ENCODE peak calls at places on chromosomes 7 and 10, in nine cellular contexts. One of them, this sample, is unnamed.

GRCh38 chr7:150515752-150516151 is 1.1 kb downstream of the GIMAP7 start:
- DNase-seq in stimulated activated CD4-positive, alpha-beta T cell treated with anti-CD3 and anti-CD28 coated beads, Interleukin-1b, Interleukin-23, amount 100 ng/mL, for 24 hours: no peak
- DNase-seq in activated effector memory CD4-positive, alpha-beta T cell treated with Interleukin-2 at 50 U/mL for 16 hours: peak; percentile 12
- DNase-seq in naive thymus-derived CD8-positive, alpha-beta T cell: no peak
- DNase-seq in activated CD4-positive, alpha-beta T cell treated with anti-CD3 and anti-CD28 coated beads, Interleukin-2, amount 10 ng/mL, durations not matched to agents 7 days and 5 days: peak; percentile 36
- DNase-seq in stomach: no peak
- DNase-seq in H7: no peak
- DNase-seq in anterior cingulate cortex: no peak
- DNase-seq in T-helper 9 cell: no peak
- DNase-seq in this sample: no peak

GRCh38 chr7:96708872-96709271 is 774 bp downstream of the SEM1 start:
- DNase-seq in stimulated activated CD4-positive, alpha-beta T cell treated with anti-CD3 and anti-CD28 coated beads, Interleukin-1b, Interleukin-23, amount 100 ng/mL, for 24 hours: no peak
- DNase-seq in activated effector memory CD4-positive, alpha-beta T cell treated with Interleukin-2 at 50 U/mL for 16 hours: no peak
- DNase-seq in naive thymus-derived CD8-positive, alpha-beta T cell: no peak
- DNase-seq in activated CD4-positive, alpha-beta T cell treated with anti-CD3 and anti-CD28 coated beads, Interleukin-2, amount 10 ng/mL, durations not matched to agents 7 days and 5 days: no peak
- DNase-seq in stomach: no peak
- DNase-seq in H7: no peak
- DNase-seq in anterior cingulate cortex: no peak
- DNase-seq in T-helper 9 cell: no peak
- DNase-seq in this sample: no peak

GRCh38 chr10:102963237-102963886 is 45.3 kb downstream of the CNNM2 start:
- DNase-seq in stimulated activated CD4-positive, alpha-beta T cell treated with anti-CD3 and anti-CD28 coated beads, Interleukin-1b, Interleukin-23, amount 100 ng/mL, for 24 hours: no peak
- DNase-seq in activated effector memory CD4-positive, alpha-beta T cell treated with Interleukin-2 at 50 U/mL for 16 hours: no peak
- DNase-seq in naive thymus-derived CD8-positive, alpha-beta T cell: no peak
- DNase-seq in activated CD4-positive, alpha-beta T cell treated with anti-CD3 and anti-CD28 coated beads, Interleukin-2, amount 10 ng/mL, durations not matched to agents 7 days and 5 days: no peak
- DNase-seq in stomach: no peak
- DNase-seq in H7: no peak
- DNase-seq in anterior cingulate cortex: no peak
- DNase-seq in T-helper 9 cell: no peak
- DNase-seq in this sample: no peak

GRCh38 chr10:110274629-110275028 is 30.1 kb downstream of the SMNDC1 start:
- DNase-seq in stimulated activated CD4-positive, alpha-beta T cell treated with anti-CD3 and anti-CD28 coated beads, Interleukin-1b, Interleukin-23, amount 100 ng/mL, for 24 hours: no peak
- DNase-seq in activated effector memory CD4-positive, alpha-beta T cell treated with Interleukin-2 at 50 U/mL for 16 hours: no peak
- DNase-seq in naive thymus-derived CD8-positive, alpha-beta T cell: no peak
- DNase-seq in activated CD4-positive, alpha-beta T cell treated with anti-CD3 and anti-CD28 coated beads, Interleukin-2, amount 10 ng/mL, durations not matched to agents 7 days and 5 days: no peak
- DNase-seq in stomach: no peak
- DNase-seq in H7: no peak
- DNase-seq in anterior cingulate cortex: no peak
- DNase-seq in T-helper 9 cell: no peak
- DNase-seq in this sample: no peak

GRCh38 chr7:93115796-93116195 is 2.0 kb downstream of the SAMD9 start:
- DNase-seq in stimulated activated CD4-positive, alpha-beta T cell treated with anti-CD3 and anti-CD28 coated beads, Interleukin-1b, Interleukin-23, amount 100 ng/mL, for 24 hours: no peak
- DNase-seq in activated effector memory CD4-positive, alpha-beta T cell treated with Interleukin-2 at 50 U/mL for 16 hours: no peak
- DNase-seq in naive thymus-derived CD8-positive, alpha-beta T cell: no peak
- DNase-seq in activated CD4-positive, alpha-beta T cell treated with anti-CD3 and anti-CD28 coated beads, Interleukin-2, amount 10 ng/mL, durations not matched to agents 7 days and 5 days: no peak
- DNase-seq in stomach: no peak
- DNase-seq in H7: no peak
- DNase-seq in anterior cingulate cortex: no peak
- DNase-seq in T-helper 9 cell: no peak
- DNase-seq in this sample: no peak

GRCh38 chr7:29480934-29481625 is 82.6 kb upstream of the PRR15 start:
- DNase-seq in stimulated activated CD4-positive, alpha-beta T cell treated with anti-CD3 and anti-CD28 coated beads, Interleukin-1b, Interleukin-23, amount 100 ng/mL, for 24 hours: no peak
- DNase-seq in activated effector memory CD4-positive, alpha-beta T cell treated with Interleukin-2 at 50 U/mL for 16 hours: no peak
- DNase-seq in naive thymus-derived CD8-positive, alpha-beta T cell: no peak
- DNase-seq in activated CD4-positive, alpha-beta T cell treated with anti-CD3 and anti-CD28 coated beads, Interleukin-2, amount 10 ng/mL, durations not matched to agents 7 days and 5 days: no peak
- DNase-seq in stomach: no peak
- DNase-seq in H7: no peak
- DNase-seq in anterior cingulate cortex: no peak
- DNase-seq in T-helper 9 cell: no peak
- DNase-seq in this sample: no peak

GRCh38 chr10:105187243-105187642 is 546.2 kb downstream of the SORCS3 start:
- DNase-seq in stimulated activated CD4-positive, alpha-beta T cell treated with anti-CD3 and anti-CD28 coated beads, Interleukin-1b, Interleukin-23, amount 100 ng/mL, for 24 hours: no peak
- DNase-seq in activated effector memory CD4-positive, alpha-beta T cell treated with Interleukin-2 at 50 U/mL for 16 hours: no peak
- DNase-seq in naive thymus-derived CD8-positive, alpha-beta T cell: no peak
- DNase-seq in activated CD4-positive, alpha-beta T cell treated with anti-CD3 and anti-CD28 coated beads, Interleukin-2, amount 10 ng/mL, durations not matched to agents 7 days and 5 days: no peak
- DNase-seq in stomach: no peak
- DNase-seq in H7: no peak
- DNase-seq in anterior cingulate cortex: no peak
- DNase-seq in T-helper 9 cell: no peak
- DNase-seq in this sample: no peak

GRCh38 chr10:99438890-99439289 is 8.5 kb upstream of the GOT1 start:
- DNase-seq in stimulated activated CD4-positive, alpha-beta T cell treated with anti-CD3 and anti-CD28 coated beads, Interleukin-1b, Interleukin-23, amount 100 ng/mL, for 24 hours: no peak
- DNase-seq in activated effector memory CD4-positive, alpha-beta T cell treated with Interleukin-2 at 50 U/mL for 16 hours: no peak
- DNase-seq in naive thymus-derived CD8-positive, alpha-beta T cell: no peak
- DNase-seq in activated CD4-positive, alpha-beta T cell treated with anti-CD3 and anti-CD28 coated beads, Interleukin-2, amount 10 ng/mL, durations not matched to agents 7 days and 5 days: no peak
- DNase-seq in stomach: no peak
- DNase-seq in H7: no peak
- DNase-seq in anterior cingulate cortex: no peak
- DNase-seq in T-helper 9 cell: no peak
- DNase-seq in this sample: no peak

GRCh38 chr7:101618916-101619315 is 10.2 kb downstream of the MYL10 start:
- DNase-seq in stimulated activated CD4-positive, alpha-beta T cell treated with anti-CD3 and anti-CD28 coated beads, Interleukin-1b, Interleukin-23, amount 100 ng/mL, for 24 hours: no peak
- DNase-seq in activated effector memory CD4-positive, alpha-beta T cell treated with Interleukin-2 at 50 U/mL for 16 hours: no peak
- DNase-seq in naive thymus-derived CD8-positive, alpha-beta T cell: no peak
- DNase-seq in activated CD4-positive, alpha-beta T cell treated with anti-CD3 and anti-CD28 coated beads, Interleukin-2, amount 10 ng/mL, durations not matched to agents 7 days and 5 days: no peak
- DNase-seq in stomach: no peak
- DNase-seq in H7: peak; percentile 60
- DNase-seq in anterior cingulate cortex: no peak
- DNase-seq in T-helper 9 cell: no peak
- DNase-seq in this sample: no peak

GRCh38 chr10:61901829-61902447 is 439 bp downstream of the ARID5B start:
- DNase-seq in stimulated activated CD4-positive, alpha-beta T cell treated with anti-CD3 and anti-CD28 coated beads, Interleukin-1b, Interleukin-23, amount 100 ng/mL, for 24 hours: no peak
- DNase-seq in activated effector memory CD4-positive, alpha-beta T cell treated with Interleukin-2 at 50 U/mL for 16 hours: no peak
- DNase-seq in naive thymus-derived CD8-positive, alpha-beta T cell: no peak
- DNase-seq in activated CD4-positive, alpha-beta T cell treated with anti-CD3 and anti-CD28 coated beads, Interleukin-2, amount 10 ng/mL, durations not matched to agents 7 days and 5 days: no peak
- DNase-seq in stomach: no peak
- DNase-seq in H7: peak; percentile 66
- DNase-seq in anterior cingulate cortex: peak; percentile 65
- DNase-seq in T-helper 9 cell: no peak
- DNase-seq in this sample: no peak

GRCh38 chr7:155371331-155371883 is 73.7 kb downstream of the INSIG1 start:
- DNase-seq in stimulated activated CD4-positive, alpha-beta T cell treated with anti-CD3 and anti-CD28 coated beads, Interleukin-1b, Interleukin-23, amount 100 ng/mL, for 24 hours: no peak
- DNase-seq in activated effector memory CD4-positive, alpha-beta T cell treated with Interleukin-2 at 50 U/mL for 16 hours: no peak
- DNase-seq in naive thymus-derived CD8-positive, alpha-beta T cell: no peak
- DNase-seq in activated CD4-positive, alpha-beta T cell treated with anti-CD3 and anti-CD28 coated beads, Interleukin-2, amount 10 ng/mL, durations not matched to agents 7 days and 5 days: no peak
- DNase-seq in stomach: no peak
- DNase-seq in H7: peak; percentile 69
- DNase-seq in anterior cingulate cortex: no peak
- DNase-seq in T-helper 9 cell: no peak
- DNase-seq in this sample: peak; percentile 43

GRCh38 chr10:44364566-44364965 is 20.3 kb downstream of the CXCL12 start:
- DNase-seq in stimulated activated CD4-positive, alpha-beta T cell treated with anti-CD3 and anti-CD28 coated beads, Interleukin-1b, Interleukin-23, amount 100 ng/mL, for 24 hours: no peak
- DNase-seq in activated effector memory CD4-positive, alpha-beta T cell treated with Interleukin-2 at 50 U/mL for 16 hours: no peak
- DNase-seq in naive thymus-derived CD8-positive, alpha-beta T cell: no peak
- DNase-seq in activated CD4-positive, alpha-beta T cell treated with anti-CD3 and anti-CD28 coated beads, Interleukin-2, amount 10 ng/mL, durations not matched to agents 7 days and 5 days: no peak
- DNase-seq in stomach: no peak
- DNase-seq in H7: no peak
- DNase-seq in anterior cingulate cortex: no peak
- DNase-seq in T-helper 9 cell: no peak
- DNase-seq in this sample: no peak

GRCh38 chr10:30491204-30491603 is 57.2 kb downstream of the MAP3K8 start:
- DNase-seq in stimulated activated CD4-positive, alpha-beta T cell treated with anti-CD3 and anti-CD28 coated beads, Interleukin-1b, Interleukin-23, amount 100 ng/mL, for 24 hours: no peak
- DNase-seq in activated effector memory CD4-positive, alpha-beta T cell treated with Interleukin-2 at 50 U/mL for 16 hours: no peak
- DNase-seq in naive thymus-derived CD8-positive, alpha-beta T cell: no peak
- DNase-seq in activated CD4-positive, alpha-beta T cell treated with anti-CD3 and anti-CD28 coated beads, Interleukin-2, amount 10 ng/mL, durations not matched to agents 7 days and 5 days: no peak
- DNase-seq in stomach: no peak
- DNase-seq in H7: no peak
- DNase-seq in anterior cingulate cortex: no peak
- DNase-seq in T-helper 9 cell: no peak
- DNase-seq in this sample: no peak

GRCh38 chr7:105707381-105707780 is 126.1 kb upstream of the EFCAB10 start:
- DNase-seq in stimulated activated CD4-positive, alpha-beta T cell treated with anti-CD3 and anti-CD28 coated beads, Interleukin-1b, Interleukin-23, amount 100 ng/mL, for 24 hours: no peak
- DNase-seq in activated effector memory CD4-positive, alpha-beta T cell treated with Interleukin-2 at 50 U/mL for 16 hours: no peak
- DNase-seq in naive thymus-derived CD8-positive, alpha-beta T cell: no peak
- DNase-seq in activated CD4-positive, alpha-beta T cell treated with anti-CD3 and anti-CD28 coated beads, Interleukin-2, amount 10 ng/mL, durations not matched to agents 7 days and 5 days: no peak
- DNase-seq in stomach: no peak
- DNase-seq in H7: no peak
- DNase-seq in anterior cingulate cortex: no peak
- DNase-seq in T-helper 9 cell: no peak
- DNase-seq in this sample: no peak

GRCh38 chr10:15461353-15462108 is 90.4 kb upstream of the FAM171A1 start:
- DNase-seq in stimulated activated CD4-positive, alpha-beta T cell treated with anti-CD3 and anti-CD28 coated beads, Interleukin-1b, Interleukin-23, amount 100 ng/mL, for 24 hours: no peak
- DNase-seq in activated effector memory CD4-positive, alpha-beta T cell treated with Interleukin-2 at 50 U/mL for 16 hours: no peak
- DNase-seq in naive thymus-derived CD8-positive, alpha-beta T cell: no peak
- DNase-seq in activated CD4-positive, alpha-beta T cell treated with anti-CD3 and anti-CD28 coated beads, Interleukin-2, amount 10 ng/mL, durations not matched to agents 7 days and 5 days: no peak
- DNase-seq in stomach: no peak
- DNase-seq in H7: no peak
- DNase-seq in anterior cingulate cortex: no peak
- DNase-seq in T-helper 9 cell: no peak
- DNase-seq in this sample: no peak

GRCh38 chr7:78020874-78021249 is 222.3 kb downstream of the PHTF2 start:
- DNase-seq in stimulated activated CD4-positive, alpha-beta T cell treated with anti-CD3 and anti-CD28 coated beads, Interleukin-1b, Interleukin-23, amount 100 ng/mL, for 24 hours: no peak
- DNase-seq in activated effector memory CD4-positive, alpha-beta T cell treated with Interleukin-2 at 50 U/mL for 16 hours: no peak
- DNase-seq in naive thymus-derived CD8-positive, alpha-beta T cell: no peak
- DNase-seq in activated CD4-positive, alpha-beta T cell treated with anti-CD3 and anti-CD28 coated beads, Interleukin-2, amount 10 ng/mL, durations not matched to agents 7 days and 5 days: no peak
- DNase-seq in stomach: no peak
- DNase-seq in H7: no peak
- DNase-seq in anterior cingulate cortex: no peak
- DNase-seq in T-helper 9 cell: no peak
- DNase-seq in this sample: no peak

GRCh38 chr7:47253650-47254080 is 328.2 kb downstream of the TNS3 start:
- DNase-seq in stimulated activated CD4-positive, alpha-beta T cell treated with anti-CD3 and anti-CD28 coated beads, Interleukin-1b, Interleukin-23, amount 100 ng/mL, for 24 hours: no peak
- DNase-seq in activated effector memory CD4-positive, alpha-beta T cell treated with Interleukin-2 at 50 U/mL for 16 hours: no peak
- DNase-seq in naive thymus-derived CD8-positive, alpha-beta T cell: no peak
- DNase-seq in activated CD4-positive, alpha-beta T cell treated with anti-CD3 and anti-CD28 coated beads, Interleukin-2, amount 10 ng/mL, durations not matched to agents 7 days and 5 days: no peak
- DNase-seq in stomach: no peak
- DNase-seq in H7: no peak
- DNase-seq in anterior cingulate cortex: peak; percentile 22
- DNase-seq in T-helper 9 cell: no peak
- DNase-seq in this sample: peak; percentile 51

GRCh38 chr10:80739328-80739727 is 201.6 kb downstream of the SH2D4B start:
- DNase-seq in stimulated activated CD4-positive, alpha-beta T cell treated with anti-CD3 and anti-CD28 coated beads, Interleukin-1b, Interleukin-23, amount 100 ng/mL, for 24 hours: no peak
- DNase-seq in activated effector memory CD4-positive, alpha-beta T cell treated with Interleukin-2 at 50 U/mL for 16 hours: no peak
- DNase-seq in naive thymus-derived CD8-positive, alpha-beta T cell: no peak
- DNase-seq in activated CD4-positive, alpha-beta T cell treated with anti-CD3 and anti-CD28 coated beads, Interleukin-2, amount 10 ng/mL, durations not matched to agents 7 days and 5 days: no peak
- DNase-seq in stomach: no peak
- DNase-seq in H7: no peak
- DNase-seq in anterior cingulate cortex: no peak
- DNase-seq in T-helper 9 cell: no peak
- DNase-seq in this sample: no peak

GRCh38 chr7:115558186-115558585 is 472.4 kb downstream of the TFEC start:
- DNase-seq in stimulated activated CD4-positive, alpha-beta T cell treated with anti-CD3 and anti-CD28 coated beads, Interleukin-1b, Interleukin-23, amount 100 ng/mL, for 24 hours: no peak
- DNase-seq in activated effector memory CD4-positive, alpha-beta T cell treated with Interleukin-2 at 50 U/mL for 16 hours: no peak
- DNase-seq in naive thymus-derived CD8-positive, alpha-beta T cell: no peak
- DNase-seq in activated CD4-positive, alpha-beta T cell treated with anti-CD3 and anti-CD28 coated beads, Interleukin-2, amount 10 ng/mL, durations not matched to agents 7 days and 5 days: no peak
- DNase-seq in stomach: no peak
- DNase-seq in H7: no peak
- DNase-seq in anterior cingulate cortex: no peak
- DNase-seq in T-helper 9 cell: no peak
- DNase-seq in this sample: no peak

GRCh38 chr7:88229302-88229870 is 9.5 kb upstream of the SRI start:
- DNase-seq in stimulated activated CD4-positive, alpha-beta T cell treated with anti-CD3 and anti-CD28 coated beads, Interleukin-1b, Interleukin-23, amount 100 ng/mL, for 24 hours: no peak
- DNase-seq in activated effector memory CD4-positive, alpha-beta T cell treated with Interleukin-2 at 50 U/mL for 16 hours: no peak
- DNase-seq in naive thymus-derived CD8-positive, alpha-beta T cell: no peak
- DNase-seq in activated CD4-positive, alpha-beta T cell treated with anti-CD3 and anti-CD28 coated beads, Interleukin-2, amount 10 ng/mL, durations not matched to agents 7 days and 5 days: no peak
- DNase-seq in stomach: no peak
- DNase-seq in H7: no peak
- DNase-seq in anterior cingulate cortex: no peak
- DNase-seq in T-helper 9 cell: no peak
- DNase-seq in this sample: no peak

GRCh38 chr10:44911951-44912350 is 814 bp downstream of the TMEM72 start:
- DNase-seq in stimulated activated CD4-positive, alpha-beta T cell treated with anti-CD3 and anti-CD28 coated beads, Interleukin-1b, Interleukin-23, amount 100 ng/mL, for 24 hours: no peak
- DNase-seq in activated effector memory CD4-positive, alpha-beta T cell treated with Interleukin-2 at 50 U/mL for 16 hours: no peak
- DNase-seq in naive thymus-derived CD8-positive, alpha-beta T cell: no peak
- DNase-seq in activated CD4-positive, alpha-beta T cell treated with anti-CD3 and anti-CD28 coated beads, Interleukin-2, amount 10 ng/mL, durations not matched to agents 7 days and 5 days: no peak
- DNase-seq in stomach: no peak
- DNase-seq in H7: no peak
- DNase-seq in anterior cingulate cortex: no peak
- DNase-seq in T-helper 9 cell: no peak
- DNase-seq in this sample: no peak

GRCh38 chr7:1899951-1900762 is 230.1 kb downstream of the ELFN1 start:
- DNase-seq in stimulated activated CD4-positive, alpha-beta T cell treated with anti-CD3 and anti-CD28 coated beads, Interleukin-1b, Interleukin-23, amount 100 ng/mL, for 24 hours: no peak
- DNase-seq in activated effector memory CD4-positive, alpha-beta T cell treated with Interleukin-2 at 50 U/mL for 16 hours: no peak
- DNase-seq in naive thymus-derived CD8-positive, alpha-beta T cell: no peak
- DNase-seq in activated CD4-positive, alpha-beta T cell treated with anti-CD3 and anti-CD28 coated beads, Interleukin-2, amount 10 ng/mL, durations not matched to agents 7 days and 5 days: no peak
- DNase-seq in stomach: no peak
- DNase-seq in H7: no peak
- DNase-seq in anterior cingulate cortex: no peak
- DNase-seq in T-helper 9 cell: no peak
- DNase-seq in this sample: no peak

GRCh38 chr7:47792521-47793121 is 155.6 kb downstream of the PKD1L1 start:
- DNase-seq in stimulated activated CD4-positive, alpha-beta T cell treated with anti-CD3 and anti-CD28 coated beads, Interleukin-1b, Interleukin-23, amount 100 ng/mL, for 24 hours: no peak
- DNase-seq in activated effector memory CD4-positive, alpha-beta T cell treated with Interleukin-2 at 50 U/mL for 16 hours: no peak
- DNase-seq in naive thymus-derived CD8-positive, alpha-beta T cell: no peak
- DNase-seq in activated CD4-positive, alpha-beta T cell treated with anti-CD3 and anti-CD28 coated beads, Interleukin-2, amount 10 ng/mL, durations not matched to agents 7 days and 5 days: no peak
- DNase-seq in stomach: no peak
- DNase-seq in H7: no peak
- DNase-seq in anterior cingulate cortex: no peak
- DNase-seq in T-helper 9 cell: no peak
- DNase-seq in this sample: no peak

GRCh38 chr7:116164552-116164951 is 45.8 kb upstream of the TES start:
- DNase-seq in stimulated activated CD4-positive, alpha-beta T cell treated with anti-CD3 and anti-CD28 coated beads, Interleukin-1b, Interleukin-23, amount 100 ng/mL, for 24 hours: no peak
- DNase-seq in activated effector memory CD4-positive, alpha-beta T cell treated with Interleukin-2 at 50 U/mL for 16 hours: no peak
- DNase-seq in naive thymus-derived CD8-positive, alpha-beta T cell: no peak
- DNase-seq in activated CD4-positive, alpha-beta T cell treated with anti-CD3 and anti-CD28 coated beads, Interleukin-2, amount 10 ng/mL, durations not matched to agents 7 days and 5 days: no peak
- DNase-seq in stomach: no peak
- DNase-seq in H7: no peak
- DNase-seq in anterior cingulate cortex: no peak
- DNase-seq in T-helper 9 cell: no peak
- DNase-seq in this sample: no peak